ENCODE peak calls at places on chromosomes 5 and 9, in seven cellular contexts. M, J, Z, U, E, N and L are unnamed samples.

GRCh38 chr5:5658226-5658625 is 235.7 kb downstream of the ICE1 start:
- DNase-seq in M (no peak), J (no peak), Z (no peak), U (peak), E (no peak), N (no peak), L (no peak)

GRCh38 chr5:151745071-151745705 is 13.2 kb downstream of the ATOX1 start:
- DNase-seq in M (no peak), J (peak), Z (no peak), U (no peak), E (no peak), N (no peak), L (no peak)

GRCh38 chr9:120876842-120877240 is at the start of gene PHF19:
- DNase-seq in M (no peak), J (no peak), Z (peak), U (peak), E (no peak), N (peak), L (no peak)

GRCh38 chr5:111741270-111741669 is 15.7 kb downstream of the NREP start:
- DNase-seq in M (no peak), J (no peak), Z (no peak), U (no peak), E (no peak), N (no peak), L (no peak)

GRCh38 chr5:149325894-149326293 is 19.4 kb upstream of the GRPEL2 start:
- DNase-seq in M (no peak), J (no peak), Z (no peak), U (no peak), E (no peak), N (no peak), L (no peak)

GRCh38 chr9:8542537-8542936 is 743.0 kb upstream of the DMAC1 start:
- DNase-seq in M (no peak), J (no peak), Z (no peak), U (no peak), E (no peak), N (no peak), L (no peak)

GRCh38 chr5:179403426-179404147 is 58.3 kb upstream of the ADAMTS2 start:
- DNase-seq in M (no peak), J (no peak), Z (no peak), U (no peak), E (no peak), N (no peak), L (no peak)

GRCh38 chr5:95817430-95817829 is 5.1 kb downstream of the GLRX start:
- DNase-seq in M (no peak), J (no peak), Z (no peak), U (no peak), E (no peak), N (peak), L (no peak)

GRCh38 chr5:99258819-99259218 is 330.0 kb upstream of the CHD1 start:
- DNase-seq in M (no peak), J (no peak), Z (no peak), U (no peak), E (no peak), N (no peak), L (no peak)

GRCh38 chr9:6673326-6674025 is 27.9 kb upstream of the GLDC start:
- DNase-seq in M (no peak), J (no peak), Z (peak), U (no peak), E (no peak), N (no peak), L (no peak)

GRCh38 chr9:80839821-80840670 is 849.3 kb downstream of the TLE1 start:
- DNase-seq in M (no peak), J (no peak), Z (no peak), U (no peak), E (no peak), N (no peak), L (no peak)

GRCh38 chr9:127931092-127931881 is 710 bp upstream of the PIP5KL1 start:
- DNase-seq in M (peak), J (no peak), Z (peak), U (peak), E (peak), N (peak), L (peak)

GRCh38 chr9:7341571-7341970 is 458.0 kb downstream of the DMAC1 start:
- DNase-seq in M (no peak), J (no peak), Z (no peak), U (no peak), E (no peak), N (no peak), L (no peak)

GRCh38 chr5:151315998-151316597 is 12.5 kb upstream of the SLC36A3 start:
- DNase-seq in M (peak), J (peak), Z (peak), U (peak), E (peak), N (peak), L (peak)

GRCh38 chr5:157024213-157024959 is 34.5 kb downstream of the HAVCR1 start:
- DNase-seq in M (no peak), J (no peak), Z (no peak), U (no peak), E (no peak), N (no peak), L (no peak)

GRCh38 chr9:5073701-5074100 is 88.6 kb downstream of the JAK2 start:
- DNase-seq in M (no peak), J (no peak), Z (no peak), U (no peak), E (no peak), N (no peak), L (no peak)

GRCh38 chr9:70222354-70222753 is 36.4 kb upstream of the SMC5 start:
- DNase-seq in M (no peak), J (no peak), Z (no peak), U (no peak), E (no peak), N (no peak), L (no peak)

GRCh38 chr9:5586391-5586802 is 42.5 kb upstream of the RIC1 start:
- DNase-seq in M (no peak), J (no peak), Z (no peak), U (no peak), E (no peak), N (no peak), L (no peak)

GRCh38 chr9:79089054-79089560 is 482.7 kb upstream of the TLE4 start:
- DNase-seq in M (no peak), J (no peak), Z (no peak), U (no peak), E (no peak), N (no peak), L (no peak)

GRCh38 chr5:144104086-144104485 is 66.4 kb downstream of the YIPF5 start:
- DNase-seq in M (no peak), J (no peak), Z (no peak), U (no peak), E (no peak), N (no peak), L (no peak)

GRCh38 chr9:124478014-124478753 is 27.9 kb downstream of the ADGRD2 start:
- DNase-seq in M (peak), J (no peak), Z (no peak), U (no peak), E (no peak), N (peak), L (no peak)

GRCh38 chr5:103454774-103455173 is 107.8 kb downstream of the NUDT12 start:
- DNase-seq in M (no peak), J (no peak), Z (no peak), U (no peak), E (no peak), N (no peak), L (no peak)

GRCh38 chr5:127428748-127429147 is 88.7 kb upstream of the PRRC1 start:
- DNase-seq in M (no peak), J (no peak), Z (peak), U (no peak), E (no peak), N (no peak), L (no peak)

GRCh38 chr5:15575566-15576195 is 75.7 kb downstream of the FBXL7 start:
- DNase-seq in M (no peak), J (no peak), Z (no peak), U (no peak), E (no peak), N (no peak), L (no peak)

GRCh38 chr5:68433921-68434879 is 218.6 kb downstream of the PIK3R1 start:
- DNase-seq in M (no peak), J (peak), Z (peak), U (peak), E (peak), N (no peak), L (peak)

GRCh38 chr9:137429974-137430722 is 7.0 kb downstream of the NOXA1 start:
- DNase-seq in M (peak), J (no peak), Z (no peak), U (no peak), E (peak), N (peak), L (no peak)

GRCh38 chr9:126763130-126763764 is 41.6 kb upstream of the ZBTB43 start:
- DNase-seq in M (peak), J (peak), Z (no peak), U (peak), E (peak), N (peak), L (no peak)

GRCh38 chr9:73782166-73782565 is 630.5 kb downstream of the ANXA1 start:
- DNase-seq in M (no peak), J (no peak), Z (no peak), U (no peak), E (no peak), N (no peak), L (no peak)

GRCh38 chr5:141973871-141974595 is 5.1 kb downstream of the RNF14 start:
- DNase-seq in M (no peak), J (no peak), Z (no peak), U (no peak), E (no peak), N (no peak), L (no peak)

GRCh38 chr5:137310051-137310730 is 188.9 kb downstream of the SPOCK1 start:
- DNase-seq in M (no peak), J (no peak), Z (no peak), U (peak), E (no peak), N (peak), L (peak)

GRCh38 chr5:51606921-51607320 is 223.7 kb downstream of the ISL1 start:
- DNase-seq in M (no peak), J (no peak), Z (no peak), U (no peak), E (no peak), N (no peak), L (no peak)

GRCh38 chr5:122077451-122078115 is 476 bp downstream of the LOX start:
- DNase-seq in M (peak), J (no peak), Z (peak), U (peak), E (no peak), N (peak), L (no peak)

GRCh38 chr5:56123531-56124243 is 109.4 kb downstream of the ANKRD55 start:
- DNase-seq in M (no peak), J (peak), Z (peak), U (peak), E (peak), N (peak), L (peak)

GRCh38 chr5:179818746-179819295 is 1.9 kb upstream of the SQSTM1 start:
- DNase-seq in M (peak), J (peak), Z (peak), U (peak), E (peak), N (peak), L (peak)

GRCh38 chr5:19322716-19323485 is 665.1 kb downstream of the CDH18 start:
- DNase-seq in M (no peak), J (no peak), Z (no peak), U (peak), E (peak), N (peak), L (no peak)

GRCh38 chr5:149338364-149338763 is 6.9 kb upstream of the GRPEL2 start:
- DNase-seq in M (no peak), J (no peak), Z (peak), U (no peak), E (no peak), N (no peak), L (no peak)

GRCh38 chr9:107739601-107740082 is 250.1 kb upstream of the KLF4 start:
- DNase-seq in M (no peak), J (no peak), Z (no peak), U (no peak), E (no peak), N (no peak), L (no peak)

GRCh38 chr5:63686938-63687337 is 275.3 kb downstream of the HTR1A start:
- DNase-seq in M (no peak), J (no peak), Z (no peak), U (peak), E (no peak), N (no peak), L (no peak)

GRCh38 chr5:63687854-63688253 is 274.4 kb downstream of the HTR1A start:
- DNase-seq in M (no peak), J (no peak), Z (no peak), U (no peak), E (no peak), N (peak), L (no peak)
- TF ChIP-seq REST in M (no peak), J (no peak), Z (no peak), U (no peak), E (no peak), N (no peak), L (no peak)

GRCh38 chr9:35424356-35425352 is 65.3 kb upstream of the RUSC2 start:
- DNase-seq in M (no peak), J (no peak), Z (no peak), U (no peak), E (no peak), N (no peak), L (no peak)
- TF ChIP-seq REST in M (no peak), J (no peak), Z (no peak), U (no peak), E (no peak), N (no peak), L (no peak)

DNA sequence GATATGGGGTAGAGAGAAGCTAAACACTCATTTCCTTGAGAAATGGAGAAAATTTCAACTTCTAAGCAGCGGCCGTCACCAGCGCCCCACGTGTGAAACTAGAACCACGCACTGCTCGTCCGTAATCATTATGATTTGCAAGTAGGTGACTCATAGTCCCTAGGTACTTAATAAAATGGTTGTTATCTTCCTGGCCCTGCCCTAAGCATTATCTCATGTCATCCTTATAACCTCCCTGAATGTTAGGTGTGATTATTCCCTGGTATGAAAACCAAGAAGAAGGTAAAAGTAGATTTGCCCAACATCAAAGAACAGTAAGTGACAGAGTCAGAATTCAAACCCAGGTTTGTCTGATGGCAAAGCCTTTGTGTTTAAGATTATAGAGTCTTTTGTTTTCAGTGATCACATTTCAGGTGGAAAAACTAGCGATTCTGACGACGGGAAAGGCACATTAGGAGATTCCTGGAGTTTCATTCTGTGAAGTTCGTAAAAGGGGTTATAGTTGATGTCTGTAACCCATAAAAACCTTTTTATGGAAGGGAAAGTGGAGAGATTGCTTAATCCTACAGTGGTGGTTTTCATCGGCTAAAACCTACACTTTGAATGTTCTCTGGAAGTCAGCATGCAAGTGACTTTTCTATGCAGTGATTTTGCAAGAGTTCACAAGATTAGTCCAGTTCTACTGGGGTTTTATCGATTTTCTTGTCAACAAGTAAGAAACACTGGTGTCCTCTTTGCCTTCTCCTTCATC is 202.9 kb upstream of the WWC1 start:
- DNase-seq in M (no peak), J (no peak), Z (no peak), U (no peak), E (no peak), N (no peak), L (no peak)
- TF ChIP-seq REST in M (no peak), J (no peak), Z (no peak), U (no peak), E (no peak), N (no peak), L (no peak)

GRCh38 chr9:114212841-114213240 is 57.5 kb downstream of the COL27A1 start:
- DNase-seq in M (no peak), J (no peak), Z (no peak), U (no peak), E (no peak), N (no peak), L (no peak)
- TF ChIP-seq REST in M (no peak), J (no peak), Z (no peak), U (no peak), E (no peak), N (no peak), L (no peak)

GRCh38 chr9:133057006-133057405 is 4.8 kb upstream of the CEL start:
- DNase-seq in M (no peak), J (no peak), Z (no peak), U (no peak), E (no peak), N (no peak), L (no peak)

GRCh38 chr9:133055788-133056420 is 5.9 kb upstream of the CEL start:
- DNase-seq in M (no peak), J (no peak), Z (no peak), U (no peak), E (no peak), N (no peak), L (no peak)

GRCh38 chr9:133056533-133056932 is 5.2 kb upstream of the CEL start:
- DNase-seq in M (no peak), J (no peak), Z (no peak), U (no peak), E (no peak), N (no peak), L (no peak)

GRCh38 chr9:133054194-133054890 is 7.4 kb upstream of the CEL start:
- DNase-seq in M (no peak), J (no peak), Z (no peak), U (no peak), E (no peak), N (no peak), L (no peak)

DNA sequence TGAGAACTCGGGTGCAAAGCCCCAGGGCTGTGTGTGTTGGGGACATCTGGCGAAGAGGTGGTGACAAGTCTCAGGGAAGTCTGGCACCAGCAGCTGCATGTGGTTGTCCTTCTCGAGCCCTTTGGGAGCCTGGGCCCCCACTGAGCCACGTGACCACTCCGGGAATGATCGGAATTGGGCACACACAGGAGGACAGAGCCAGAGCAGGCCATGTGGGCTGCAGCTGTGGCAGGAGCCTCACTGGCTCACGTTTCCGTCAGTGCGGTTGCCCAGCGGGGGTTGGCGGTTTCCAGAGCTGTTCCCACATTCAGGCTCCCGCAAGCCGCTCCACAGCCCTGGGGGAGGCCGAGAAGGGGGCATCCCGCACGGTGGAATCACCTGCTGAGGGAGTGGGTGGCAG is 6.8 kb upstream of the CEL start:
- DNase-seq in M (peak), J (no peak), Z (no peak), U (no peak), E (no peak), N (no peak), L (no peak)
- TF ChIP-seq REST in M (no peak), J (no peak), Z (no peak), U (no peak), E (no peak), N (no peak), L (no peak)